ENCODE peak calls at places on chromosomes 16 and 17, in four cellular contexts. One of them, this sample, is unnamed.

GRCh38 chr17:70095455-70095854 is 20.4 kb downstream of the KCNJ16 start:
- DNase-seq in HCT116: no peak
- DNase-seq in IMR-90: no peak
- DNase-seq in ovary: no peak
- DNase-seq in this sample: no peak

GRCh38 chr17:31147507-31148202 is 52.9 kb downstream of the NF1 start:
- DNase-seq in HCT116: no peak
- DNase-seq in IMR-90: no peak
- DNase-seq in ovary: no peak
- DNase-seq in this sample: no peak

GRCh38 chr17:4988168-4988567 is 693 bp upstream of the CAMTA2 start:
- DNase-seq in HCT116: no peak
- DNase-seq in IMR-90: no peak
- DNase-seq in ovary: no peak
- DNase-seq in this sample: no peak

GRCh38 chr16:16052916-16053315 is 103.5 kb downstream of the ABCC1 start:
- DNase-seq in HCT116: no peak
- DNase-seq in IMR-90: peak; percentile 89
- DNase-seq in ovary: no peak
- DNase-seq in this sample: peak; percentile 38

GRCh38 chr16:15792563-15792971 is 64.3 kb downstream of the MYH11 start:
- DNase-seq in HCT116: no peak
- DNase-seq in IMR-90: no peak
- DNase-seq in ovary: no peak
- DNase-seq in this sample: no peak

GRCh38 chr16:85474808-85475207 is 138.3 kb upstream of the GSE1 start:
- DNase-seq in HCT116: no peak
- DNase-seq in IMR-90: no peak
- DNase-seq in ovary: no peak
- DNase-seq in this sample: no peak

GRCh38 chr16:88681084-88681680 is 5.1 kb downstream of the SNAI3 start:
- DNase-seq in HCT116: no peak
- DNase-seq in IMR-90: no peak
- DNase-seq in ovary: no peak
- DNase-seq in this sample: no peak

GRCh38 chr16:91484-91883 is 13.5 kb downstream of the MPG start:
- DNase-seq in HCT116: no peak
- DNase-seq in IMR-90: no peak
- DNase-seq in ovary: no peak
- DNase-seq in this sample: no peak

GRCh38 chr16:25886598-25886997 is 194.8 kb downstream of the HS3ST4 start:
- DNase-seq in HCT116: no peak
- DNase-seq in IMR-90: no peak
- DNase-seq in ovary: no peak
- DNase-seq in this sample: no peak

GRCh38 chr16:29170393-29171239 is 185.8 kb downstream of the LAT start:
- DNase-seq in HCT116: no peak
- DNase-seq in IMR-90: no peak
- DNase-seq in ovary: no peak
- DNase-seq in this sample: no peak

GRCh38 chr16:4624827-4625616 is 396 bp downstream of the MGRN1 start:
- DNase-seq in HCT116: no peak
- DNase-seq in IMR-90: peak; percentile 61
- DNase-seq in ovary: peak; percentile 75
- DNase-seq in this sample: peak; percentile 8

GRCh38 chr16:85541619-85542547 is 71.2 kb upstream of the GSE1 start:
- DNase-seq in HCT116: no peak
- DNase-seq in IMR-90: no peak
- DNase-seq in ovary: no peak
- DNase-seq in this sample: no peak

GRCh38 chr16:85673529-85674417 is 15.0 kb downstream of the GINS2 start:
- DNase-seq in HCT116: no peak
- DNase-seq in IMR-90: peak; percentile 75
- DNase-seq in ovary: peak; percentile 73
- DNase-seq in this sample: peak; percentile 29

GRCh38 chr17:47264171-47264570 is 10.5 kb downstream of the ITGB3 start:
- DNase-seq in HCT116: no peak
- DNase-seq in IMR-90: no peak
- DNase-seq in ovary: no peak
- DNase-seq in this sample: no peak

GRCh38 chr16:81716478-81717210 is 62.4 kb upstream of the PLCG2 start:
- DNase-seq in HCT116: no peak
- DNase-seq in IMR-90: no peak
- DNase-seq in ovary: no peak
- DNase-seq in this sample: no peak

GRCh38 chr17:82835122-82835521 is 4.7 kb downstream of the ZNF750 start:
- DNase-seq in HCT116: no peak
- DNase-seq in IMR-90: no peak
- DNase-seq in ovary: no peak
- DNase-seq in this sample: no peak

GRCh38 chr17:14329900-14330491 is 29.1 kb downstream of the HS3ST3B1 start:
- DNase-seq in HCT116: no peak
- DNase-seq in IMR-90: no peak
- DNase-seq in ovary: no peak
- DNase-seq in this sample: no peak

GRCh38 chr17:37392024-37392590 is 14.5 kb downstream of the ACACA start:
- DNase-seq in HCT116: no peak
- DNase-seq in IMR-90: peak; percentile 90
- DNase-seq in ovary: no peak
- DNase-seq in this sample: peak; percentile 47

GRCh38 chr17:15919466-15919865 is 25.5 kb upstream of the ADORA2B start:
- DNase-seq in HCT116: no peak
- DNase-seq in IMR-90: no peak
- DNase-seq in ovary: no peak
- DNase-seq in this sample: no peak

GRCh38 chr17:15382866-15383265 is 41.5 kb upstream of the TEKT3 start:
- DNase-seq in HCT116: no peak
- DNase-seq in IMR-90: no peak
- DNase-seq in ovary: no peak
- DNase-seq in this sample: no peak

GRCh38 chr16:88348377-88349152 is 34.2 kb upstream of the ZNF469 start:
- DNase-seq in HCT116: no peak
- DNase-seq in IMR-90: no peak
- DNase-seq in ovary: no peak
- DNase-seq in this sample: no peak

GRCh38 chr17:30549864-30550511 is 72.8 kb downstream of the GOSR1 start:
- DNase-seq in HCT116: no peak
- DNase-seq in IMR-90: no peak
- DNase-seq in ovary: no peak
- DNase-seq in this sample: no peak

GRCh38 chr16:4140652-4141051 is 24.4 kb upstream of the ADCY9 start:
- DNase-seq in HCT116: no peak
- DNase-seq in IMR-90: peak; percentile 63
- DNase-seq in ovary: no peak
- DNase-seq in this sample: peak; percentile 21

GRCh38 chr17:63082273-63082861 is 116.3 kb downstream of the TANC2 start:
- DNase-seq in HCT116: peak; percentile 10
- DNase-seq in IMR-90: peak; percentile 58
- DNase-seq in ovary: no peak
- DNase-seq in this sample: peak; percentile 1

GRCh38 chr16:85641776-85642176 is 28.7 kb downstream of the GSE1 start:
- DNase-seq in HCT116: no peak
- DNase-seq in IMR-90: no peak
- DNase-seq in ovary: no peak
- DNase-seq in this sample: no peak

GRCh38 chr17:18094409-18094807 is 6.7 kb downstream of the DRG2 start:
- DNase-seq in HCT116: no peak
- DNase-seq in IMR-90: no peak
- DNase-seq in ovary: no peak
- DNase-seq in this sample: no peak

GRCh38 chr17:44556114-44556853 is 1.0 kb upstream of the FZD2 start:
- DNase-seq in HCT116: peak; percentile 19
- DNase-seq in IMR-90: peak; percentile 63
- DNase-seq in ovary: peak; percentile 45
- DNase-seq in this sample: no peak

GRCh38 chr16:65064131-65064530 is 57.7 kb downstream of the CDH11 start:
- DNase-seq in HCT116: no peak
- DNase-seq in IMR-90: no peak
- DNase-seq in ovary: no peak
- DNase-seq in this sample: no peak
- H3K27ac ChIP-seq in HCT116: no peak overlapping the region
- H3K27ac ChIP-seq in IMR-90: no peak overlapping the region
- H3K27ac ChIP-seq in ovary: no peak overlapping the region
- H3K27ac ChIP-seq in this sample: no peak overlapping the region

GRCh38 chr16:1762879-1763520 is 8.3 kb downstream of the NME3 start:
- DNase-seq in HCT116: no peak
- DNase-seq in IMR-90: no peak
- DNase-seq in ovary: peak; percentile 27
- DNase-seq in this sample: no peak
- TF ChIP-seq CTCF in HCT116: no peak
- TF ChIP-seq CTCF in IMR-90: no peak
- TF ChIP-seq CTCF in ovary: no peak
- TF ChIP-seq CTCF in this sample: no peak

DNA sequence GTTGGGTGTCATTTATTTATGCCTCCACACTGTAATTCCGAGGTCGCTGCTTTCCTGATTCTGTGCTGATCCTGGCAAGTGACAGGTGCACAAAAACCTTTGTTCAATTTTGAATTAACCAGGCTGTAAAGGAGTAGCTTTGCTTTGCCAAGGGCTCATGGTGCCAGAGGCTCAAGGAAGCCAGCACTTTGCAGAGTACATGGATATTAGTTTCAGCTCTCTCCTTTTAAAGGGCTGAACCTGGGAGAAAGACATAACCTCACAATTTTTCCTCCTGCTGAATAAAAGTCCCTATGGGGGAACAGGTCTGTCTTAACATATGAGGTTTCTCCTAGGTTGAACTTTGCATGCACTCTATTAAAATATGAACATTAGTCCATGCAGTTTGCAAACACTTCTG is 227.6 kb upstream of the WSB1 start:
- DNase-seq in HCT116: no peak
- DNase-seq in IMR-90: no peak
- DNase-seq in ovary: no peak
- DNase-seq in this sample: no peak
- H3K9me3 ChIP-seq in HCT116: no peaks in the 10 kb centered on the region
- H3K9me3 ChIP-seq in IMR-90: peaks cover 2% of the 10 kb centered on the region
- H3K9me3 ChIP-seq in ovary: no peaks in the 10 kb centered on the region
- H3K9me3 ChIP-seq in this sample: peaks cover 4% of the 10 kb centered on the region

DNA sequence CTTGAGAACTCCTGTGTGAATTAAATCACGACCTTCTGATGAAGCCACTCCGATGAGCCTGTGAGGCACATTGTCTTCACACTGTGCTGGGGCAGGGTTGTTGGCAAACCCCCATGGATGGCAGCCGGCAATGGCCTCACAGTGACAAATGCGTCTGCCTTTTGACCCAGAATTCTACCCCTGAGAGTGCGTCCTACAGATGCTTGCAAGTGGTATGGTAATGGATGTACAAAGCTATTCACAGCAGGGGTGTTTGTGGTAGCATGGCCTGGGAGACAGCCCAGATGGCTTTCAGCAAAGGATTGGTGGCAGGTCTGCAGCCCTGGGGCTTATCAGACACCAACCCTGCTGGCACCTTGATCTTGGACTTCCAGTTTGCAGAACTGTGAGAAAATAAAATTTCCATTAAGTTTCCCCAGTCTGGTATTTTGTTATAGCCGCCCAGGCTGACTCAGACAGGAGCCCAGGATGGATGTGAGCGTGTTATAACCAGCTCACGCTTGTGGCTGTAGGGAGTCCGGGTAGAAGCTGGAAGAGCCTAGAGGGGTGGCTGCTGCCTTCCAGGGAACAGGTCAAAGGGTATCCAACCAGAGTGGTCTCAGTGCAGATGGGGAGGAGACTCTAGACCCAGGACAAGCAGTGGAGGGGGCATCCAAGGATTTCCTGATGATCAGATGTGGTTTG is 10.1 kb downstream of the AFMID start:
- DNase-seq in HCT116: no peak
- DNase-seq in IMR-90: no peak
- DNase-seq in ovary: no peak
- DNase-seq in this sample: no peak
- H3K27ac ChIP-seq in HCT116: peak overlapping the region; percentile 79
- H3K27ac ChIP-seq in IMR-90: no peak overlapping the region
- H3K27ac ChIP-seq in ovary: no peak overlapping the region
- H3K27ac ChIP-seq in this sample: no peak overlapping the region

DNA sequence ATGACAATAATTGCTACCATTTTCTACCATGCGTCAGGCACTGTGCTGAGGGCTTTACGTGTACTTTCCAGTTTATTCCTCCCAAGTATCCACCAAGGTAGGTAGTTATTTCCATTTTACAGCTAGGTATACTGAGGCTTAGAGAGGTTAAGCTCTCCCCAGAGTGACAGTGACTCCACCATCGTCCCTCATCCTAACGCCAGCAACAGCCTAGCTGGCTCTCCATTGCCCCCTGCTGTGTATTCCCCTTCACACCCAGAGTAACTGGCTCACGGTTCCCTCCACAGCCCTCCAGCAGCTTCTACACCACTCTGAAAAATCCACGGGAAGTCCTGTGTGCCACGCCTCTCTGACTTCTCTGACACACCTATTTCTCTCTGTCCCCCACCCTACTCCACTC is 7.1 kb upstream of the ASGR1 start:
- DNase-seq in HCT116: no peak
- DNase-seq in IMR-90: no peak
- DNase-seq in ovary: no peak
- DNase-seq in this sample: no peak
- TF ChIP-seq CTCF in HCT116: peak; percentile 25
- TF ChIP-seq CTCF in IMR-90: peak; percentile 22
- TF ChIP-seq CTCF in ovary: no peak
- TF ChIP-seq CTCF in this sample: peak; percentile 39

This sample was measured in AG04450.